ENCODE peak calls at places on chromosomes 7 and 10, in eight cellular contexts. P, T, L, N, B, M, G and O are unnamed samples.

GRCh38 chr7:93574646-93575554 is at the start of gene CALCR:
- DNase-seq in P (peak; percentile 23), T (no peak), L (no peak), N (peak; percentile 29), B (peak; percentile 74), M (peak; percentile 71), G (no peak), O (no peak)

GRCh38 chr7:107035446-107035845 is 9.1 kb upstream of the PRKAR2B start:
- DNase-seq in P (peak; percentile 28), T (peak; percentile 68), L (no peak), N (no peak), B (no peak), M (peak; percentile 27), G (no peak), O (no peak)

GRCh38 chr10:90746829-90747228 is 111.0 kb downstream of the HTR7 start:
- DNase-seq in P (no peak), T (peak; percentile 59), L (no peak), N (no peak), B (no peak), M (no peak), G (no peak), O (no peak)

GRCh38 chr7:151725844-151726770 is 150.8 kb downstream of the PRKAG2 start:
- DNase-seq in P (no peak), T (no peak), L (no peak), N (no peak), B (no peak), M (no peak), G (no peak), O (no peak)

GRCh38 chr10:6239213-6239991 is 36.7 kb downstream of the PFKFB3 start:
- DNase-seq in P (peak; percentile 88), T (peak; percentile 94), L (peak; percentile 91), N (peak; percentile 84), B (no peak), M (peak; percentile 88), G (peak; percentile 56), O (peak; percentile 9)

GRCh38 chr7:99392659-99393362 is 15.6 kb downstream of the PDAP1 start:
- DNase-seq in P (peak; percentile 89), T (no peak), L (no peak), N (no peak), B (peak; percentile 93), M (peak; percentile 95), G (peak; percentile 83), O (peak; percentile 66)

GRCh38 chr7:27739301-27739913 is 555 bp upstream of the TAX1BP1 start:
- DNase-seq in P (no peak), T (peak; percentile 14), L (no peak), N (no peak), B (no peak), M (peak; percentile 70), G (peak; percentile 45), O (peak; percentile 39)

GRCh38 chr7:135960709-135961451 is 16.3 kb downstream of the MTPN start:
- DNase-seq in P (no peak), T (no peak), L (no peak), N (no peak), B (no peak), M (no peak), G (no peak), O (no peak)

GRCh38 chr7:5549096-5549896 is 125.7 kb upstream of the TNRC18 start:
- DNase-seq in P (peak; percentile 90), T (peak; percentile 95), L (peak; percentile 87), N (peak; percentile 90), B (no peak), M (peak; percentile 48), G (no peak), O (no peak)

GRCh38 chr10:131075218-131075770 is 236.2 kb downstream of the TCERG1L start:
- DNase-seq in P (no peak), T (no peak), L (no peak), N (no peak), B (no peak), M (no peak), G (no peak), O (no peak)

GRCh38 chr10:48496105-48496830 is 108.6 kb downstream of the ARHGAP22 start:
- DNase-seq in P (no peak), T (no peak), L (no peak), N (no peak), B (no peak), M (no peak), G (no peak), O (no peak)

GRCh38 chr10:10460452-10460851 is 557.2 kb upstream of the CELF2 start:
- DNase-seq in P (no peak), T (no peak), L (no peak), N (no peak), B (no peak), M (no peak), G (no peak), O (no peak)

GRCh38 chr10:30970760-30971460 is 60.8 kb downstream of the ZNF438 start:
- DNase-seq in P (no peak), T (no peak), L (no peak), N (no peak), B (no peak), M (no peak), G (no peak), O (no peak)

DNA sequence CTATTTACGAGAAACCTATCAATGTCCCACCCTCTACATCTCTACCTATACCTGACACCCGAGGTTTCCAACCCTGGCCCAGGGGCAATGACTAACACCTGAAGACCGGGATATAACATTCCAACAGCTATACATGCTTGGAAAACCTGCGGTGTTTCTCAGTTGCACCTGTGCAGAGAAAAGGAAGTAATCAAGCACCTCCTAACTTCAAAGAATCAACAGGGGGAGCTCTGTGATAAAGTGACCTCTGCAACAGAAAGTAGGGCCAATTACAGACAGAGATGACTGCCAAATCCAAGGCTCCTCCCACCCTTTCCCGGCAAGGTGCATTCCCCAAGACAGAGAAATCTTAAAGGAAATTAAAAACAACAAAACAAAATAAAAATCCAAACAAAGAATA is 41.3 kb downstream of the CCDC6 start:
- DNase-seq in P (peak; percentile 13), T (peak; percentile 90), L (peak; percentile 40), N (peak; percentile 79), B (peak; percentile 81), M (no peak), G (peak; percentile 22), O (peak; percentile 35)
- TF ChIP-seq CTCF in P (peak; percentile 25), T (peak; percentile 93), L (peak; percentile 38), N (peak; percentile 57), B (peak; percentile 66), M (peak; percentile 29), G (peak; percentile 48), O (peak; percentile 75)

GRCh38 chr10:114131094-114131493 is 42.9 kb downstream of the CCDC186 start:
- DNase-seq in P (no peak), T (no peak), L (no peak), N (no peak), B (no peak), M (no peak), G (no peak), O (peak; percentile 64)
- H3K9me2 ChIP-seq in P (no peaks in the 10 kb centered on the region), T (no peaks in the 10 kb centered on the region), L (no peaks in the 10 kb centered on the region), N (no peaks in the 10 kb centered on the region), B (no peaks in the 10 kb centered on the region), M (no peaks in the 10 kb centered on the region), G (no peaks in the 10 kb centered on the region), O (no peaks in the 10 kb centered on the region)

GRCh38 chr7:21981524-21981923 is 35.8 kb upstream of the CDCA7L start:
- DNase-seq in P (no peak), T (no peak), L (no peak), N (no peak), B (no peak), M (no peak), G (no peak), O (no peak)
- TF ChIP-seq CTCF in P (no peak), T (no peak), L (no peak), N (no peak), B (peak; percentile 35), M (no peak), G (no peak), O (peak; percentile 65)

GRCh38 chr7:20354825-20355466 is 24.2 kb downstream of the ITGB8 start:
- DNase-seq in P (no peak), T (no peak), L (no peak), N (no peak), B (no peak), M (no peak), G (no peak), O (no peak)

GRCh38 chr7:20350996-20351692 is 20.4 kb downstream of the ITGB8 start:
- DNase-seq in P (no peak), T (peak; percentile 12), L (no peak), N (no peak), B (no peak), M (no peak), G (no peak), O (no peak)

GRCh38 chr7:20350518-20350951 is 19.8 kb downstream of the ITGB8 start:
- DNase-seq in P (peak; percentile 18), T (no peak), L (no peak), N (no peak), B (peak; percentile 13), M (peak; percentile 19), G (no peak), O (no peak)

GRCh38 chr7:20351901-20352300 is 21.2 kb downstream of the ITGB8 start:
- DNase-seq in P (no peak), T (peak; percentile 86), L (no peak), N (no peak), B (no peak), M (no peak), G (no peak), O (no peak)

DNA sequence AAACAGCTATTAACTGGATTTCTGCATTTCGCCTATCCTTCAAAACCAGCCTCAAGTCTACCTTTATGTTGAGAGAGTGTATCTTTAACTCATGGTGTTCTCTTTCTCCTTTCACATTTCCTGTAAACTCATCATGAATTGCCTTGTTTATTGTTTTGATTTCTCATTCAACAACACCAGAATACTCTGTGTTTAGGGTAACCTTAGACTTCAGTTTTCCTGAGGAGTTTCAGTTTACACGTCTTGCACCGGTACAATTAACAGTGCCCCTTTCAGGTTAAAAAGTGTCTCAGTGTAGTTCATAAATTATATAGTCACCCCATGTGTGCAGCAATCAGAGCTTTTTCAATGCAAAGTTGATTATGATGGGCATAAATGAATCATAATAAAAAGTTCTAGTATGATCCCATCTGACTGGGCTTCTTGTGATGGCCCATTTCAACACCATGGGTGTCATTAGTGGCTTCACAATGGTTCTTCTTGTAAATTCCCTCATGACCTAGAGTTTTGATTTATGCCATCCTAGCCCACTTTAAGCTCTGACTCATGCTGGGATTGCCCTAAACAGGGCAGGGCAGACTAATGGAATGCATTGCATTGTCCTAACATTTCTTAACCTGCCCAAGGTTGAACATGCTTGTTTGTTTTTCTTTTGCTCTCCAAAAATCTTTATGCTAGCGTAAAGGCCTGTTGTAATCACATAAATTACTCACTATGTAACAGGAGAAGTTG is 22.0 kb downstream of the ITGB8 start:
- DNase-seq in P (peak; percentile 44), T (peak; percentile 97), L (peak; percentile 82), N (peak; percentile 73), B (no peak), M (no peak), G (no peak), O (no peak)
- H3K9me2 ChIP-seq in P (no peaks in the 10 kb centered on the region), T (no peaks in the 10 kb centered on the region), L (no peaks in the 10 kb centered on the region), N (no peaks in the 10 kb centered on the region), B (no peaks in the 10 kb centered on the region), M (no peaks in the 10 kb centered on the region), G (no peaks in the 10 kb centered on the region), O (no peaks in the 10 kb centered on the region)

GRCh38 chr7:45391618-45392451 is 182.3 kb upstream of the ADCY1 start:
- DNase-seq in P (no peak), T (no peak), L (no peak), N (no peak), B (peak; percentile 55), M (peak; percentile 23), G (no peak), O (no peak)
- TF ChIP-seq CTCF in P (no peak), T (no peak), L (peak; percentile 27), N (no peak), B (peak; percentile 65), M (no peak), G (no peak), O (no peak)